ENCODE peak calls at places on chromosome 21, in eight cellular contexts. N, G, T, K, E, I, M and X are unnamed samples.

GRCh38 chr21:20313013-20313412 is 685.2 kb upstream of the NCAM2 start:
- DNase-seq in T (no peak), M (no peak), I (no peak), E (no peak), K (no peak), G (no peak), N (no peak), X (no peak)

GRCh38 chr21:37484535-37485474 is 118.2 kb downstream of the DYRK1A start:
- DNase-seq in T (no peak), K (no peak), E (no peak), I (no peak), G (no peak), N (no peak), M (no peak), X (no peak)

GRCh38 chr21:19553930-19554615 is 1150.5 kb upstream of the TMPRSS15 start:
- DNase-seq in T (no peak), N (no peak), I (no peak), E (no peak), M (no peak), K (no peak), G (no peak), X (no peak)

GRCh38 chr21:33168886-33169285 is 60.9 kb upstream of the IFNAR2 start:
- DNase-seq in T (no peak), M (no peak), G (no peak), I (no peak), K (no peak), N (no peak), E (no peak), X (no peak)

GRCh38 chr21:34342476-34342875 is 21.3 kb upstream of the KCNE2 start:
- DNase-seq in E (no peak), N (no peak), T (no peak), M (no peak), G (no peak), K (no peak), I (no peak), X (no peak)

GRCh38 chr21:45108808-45109800 is 34.7 kb downstream of the ADARB1 start:
- DNase-seq in N (no peak), T (no peak), E (no peak), K (no peak), M (no peak), I (no peak), G (no peak), X (no peak)

GRCh38 chr21:40595806-40596205 is 251.2 kb downstream of the DSCAM start:
- DNase-seq in G (no peak), T (no peak), N (no peak), K (no peak), I (no peak), M (no peak), E (no peak), X (no peak)

GRCh38 chr21:29145354-29145782 is 14.9 kb downstream of the MAP3K7CL start:
- DNase-seq in T (no peak), N (peak; percentile 37), I (peak; percentile 9), G (peak; percentile 57), M (peak; percentile 70), E (no peak), K (no peak), X (peak; percentile 47)

GRCh38 chr21:34795152-34796141 is 126.7 kb downstream of the CLIC6 start:
- DNase-seq in E (no peak), I (no peak), M (no peak), K (no peak), N (no peak), T (no peak), G (no peak), X (no peak)

GRCh38 chr21:44487831-44488230 is 32.5 kb downstream of the LRRC3 start:
- DNase-seq in G (no peak), K (peak; percentile 49), I (no peak), E (no peak), T (no peak), N (no peak), M (no peak), X (no peak)

GRCh38 chr21:29938968-29939858 is 583 bp downstream of the GRIK1 start:
- DNase-seq in M (no peak), K (no peak), N (no peak), E (no peak), G (no peak), I (no peak), T (peak; percentile 61), X (no peak)

GRCh38 chr21:34687065-34687464 is 18.3 kb downstream of the CLIC6 start:
- DNase-seq in E (no peak), G (no peak), N (no peak), M (no peak), I (no peak), K (no peak), T (no peak), X (no peak)

GRCh38 chr21:38454161-38454560 is 44.1 kb downstream of the ERG start:
- DNase-seq in N (no peak), E (no peak), T (no peak), K (no peak), I (no peak), M (no peak), G (no peak), X (no peak)

GRCh38 chr21:35179990-35180557 is 131.0 kb upstream of the RUNX1 start:
- DNase-seq in E (no peak), I (peak; percentile 11), N (no peak), T (no peak), G (no peak), K (no peak), M (no peak), X (no peak)

GRCh38 chr21:33261635-33262034 is 4.5 kb upstream of the IL10RB start:
- DNase-seq in T (no peak), G (peak; percentile 28), I (no peak), N (no peak), K (no peak), E (no peak), M (no peak), X (no peak)

GRCh38 chr21:42991992-42992740 is 17.8 kb downstream of the PKNOX1 start:
- DNase-seq in M (peak; percentile 77), T (no peak), K (no peak), G (peak; percentile 62), E (no peak), N (peak; percentile 81), I (no peak), X (no peak)

GRCh38 chr21:34865922-34866271 is 183.2 kb downstream of the RUNX1 start:
- DNase-seq in N (no peak), G (no peak), I (no peak), K (no peak), T (no peak), E (peak; percentile 58), M (no peak), X (no peak)

GRCh38 chr21:34881421-34881820 is 167.7 kb downstream of the RUNX1 start:
- DNase-seq in E (no peak), I (no peak), G (peak; percentile 71), N (no peak), M (no peak), K (no peak), T (no peak), X (no peak)

GRCh38 chr21:42555756-42556438 is 42.2 kb downstream of the SLC37A1 start:
- DNase-seq in I (no peak), M (no peak), N (no peak), K (peak; percentile 17), E (no peak), G (no peak), T (no peak), X (no peak)

GRCh38 chr21:44615881-44616590 is 4.2 kb downstream of the KRTAP10-8 start:
- DNase-seq in K (no peak), M (no peak), I (no peak), G (no peak), T (no peak), N (no peak), E (no peak), X (no peak)

GRCh38 chr21:15826147-15826780 is 96.5 kb downstream of the USP25 start:
- DNase-seq in T (peak; percentile 5), G (no peak), M (no peak), I (peak; percentile 23), E (peak; percentile 25), K (no peak), N (peak; percentile 16), X (no peak)
- TF ChIP-seq CTCF in T (peak; percentile 40), G (peak; percentile 37), M (peak; percentile 67), I (peak; percentile 25), E (peak; percentile 68), K (peak; percentile 82), N (peak; percentile 46), X (peak; percentile 39)

DNA sequence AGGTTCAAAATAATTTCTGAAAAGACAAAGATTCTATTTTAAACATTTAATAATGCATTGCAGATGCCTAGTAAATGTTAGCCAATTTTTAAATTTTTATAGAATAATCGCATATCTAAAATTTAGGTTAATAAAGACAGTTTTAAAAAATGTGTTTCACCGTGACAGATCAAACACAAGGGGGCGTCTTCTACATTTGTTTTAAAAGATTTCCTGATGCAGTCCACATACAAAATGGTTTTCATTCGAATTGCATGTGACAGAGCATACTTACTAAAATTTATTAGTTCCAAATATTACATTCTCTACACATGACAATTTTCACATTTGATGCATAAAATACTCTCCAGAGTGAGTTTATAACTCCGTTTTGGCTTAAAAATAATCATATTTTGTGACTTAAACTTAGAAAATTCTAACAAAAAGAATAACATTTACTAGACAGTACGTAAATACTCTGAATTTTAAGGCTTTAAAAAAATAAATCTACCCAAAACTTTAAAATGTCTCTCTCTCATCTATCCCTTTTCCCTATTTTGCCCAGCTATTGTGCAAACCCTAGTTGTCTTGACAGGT is 75.5 kb downstream of the ADAMTS1 start:
- DNase-seq in I (peak; percentile 14), N (peak; percentile 45), M (no peak), G (no peak), E (no peak), K (no peak), T (peak; percentile 5), X (peak; percentile 25)
- TF ChIP-seq CTCF in I (no peak), N (peak; percentile 61), M (peak; percentile 51), G (peak; percentile 30), E (no peak), K (no peak), T (peak; percentile 52), X (peak; percentile 63)

DNA sequence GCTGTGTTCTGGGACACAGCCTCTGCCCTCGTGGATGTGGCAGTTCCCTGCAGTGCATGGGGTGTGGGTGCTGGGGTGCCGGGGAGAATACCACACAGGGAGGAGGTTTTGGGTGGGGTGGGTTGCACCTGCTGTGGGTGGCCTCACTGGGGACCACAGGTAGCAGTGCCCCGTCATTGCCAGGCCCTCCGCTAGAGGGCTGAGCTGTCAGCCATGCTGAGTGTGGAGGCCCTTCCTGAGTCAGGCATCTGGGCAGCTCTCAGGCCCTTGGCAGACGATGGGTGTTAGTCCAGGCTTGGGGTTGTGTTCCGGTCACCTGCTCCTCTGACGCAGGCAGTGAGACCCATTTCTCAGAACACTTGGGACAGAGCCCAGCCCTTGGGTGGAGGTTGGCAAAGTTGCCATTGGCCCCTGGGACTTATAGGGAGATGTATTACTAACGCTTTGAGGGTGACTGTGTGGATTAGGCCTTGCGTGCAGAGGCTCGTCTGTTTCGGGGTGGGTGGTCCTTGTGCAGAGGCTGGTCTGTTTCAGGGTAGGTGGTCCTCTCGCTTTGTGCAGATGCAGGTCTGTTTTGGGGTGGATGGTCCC is 23.9 kb downstream of the PCNT start:
- DNase-seq in E (no peak), M (no peak), G (no peak), K (no peak), I (no peak), T (no peak), N (peak; percentile 80), X (no peak)
- TF ChIP-seq CTCF in E (no peak), M (peak; percentile 19), G (peak; percentile 23), K (no peak), I (no peak), T (peak; percentile 6), N (peak; percentile 20), X (no peak)

DNA sequence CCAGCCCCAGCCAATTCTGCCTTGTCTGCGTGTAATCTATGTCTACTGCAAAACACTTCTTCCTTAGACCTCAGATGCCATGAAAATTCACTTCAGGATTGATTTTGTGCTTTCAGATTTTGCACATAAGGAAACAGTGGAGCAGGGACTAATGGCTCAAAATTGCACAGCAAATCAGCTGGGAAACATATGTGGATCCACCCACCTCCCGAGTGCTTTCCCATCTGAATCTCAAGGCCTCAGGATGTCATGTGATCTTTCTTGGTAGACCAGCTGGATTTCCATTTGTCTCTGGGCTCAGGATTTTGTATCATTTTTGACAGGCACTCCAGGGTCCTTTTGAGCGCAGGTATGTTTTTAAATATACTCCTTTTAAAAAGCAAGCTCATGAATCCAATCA is 158.6 kb downstream of the MIS18A start:
- DNase-seq in I (no peak), M (no peak), T (no peak), E (no peak), G (no peak), K (no peak), N (no peak), X (no peak)
- TF ChIP-seq CTCF in I (no peak), M (no peak), T (no peak), E (no peak), G (no peak), K (no peak), N (no peak), X (no peak)